ENCODE peak calls at places on chromosomes 7 and 10, in five cellular contexts. G, A, W, H and M are unnamed samples.

GRCh38 chr10:132111871-132112341 is 46.2 kb downstream of the JAKMIP3 start:
- DNase-seq in A (no peak), W (no peak), H (peak; percentile 68), G (no peak), M (no peak)

GRCh38 chr7:20288036-20288435 is 42.7 kb upstream of the ITGB8 start:
- DNase-seq in A (peak; percentile 19), W (no peak), H (no peak), G (no peak), M (no peak)

GRCh38 chr7:6385110-6385792 is 62.5 kb downstream of the DAGLB start:
- DNase-seq in H (no peak), A (peak; percentile 89), G (peak; percentile 84), W (no peak), M (peak; percentile 96)

GRCh38 chr10:49093922-49094321 is 21.4 kb downstream of the VSTM4 start:
- DNase-seq in A (no peak), W (no peak), H (no peak), G (no peak), M (no peak)

GRCh38 chr10:117461766-117462423 is 80.7 kb upstream of the EMX2 start:
- DNase-seq in H (peak; percentile 87), A (peak; percentile 72), G (peak; percentile 63), W (no peak), M (no peak)

GRCh38 chr7:3218561-3219225 is 82.4 kb upstream of the SDK1 start:
- DNase-seq in W (peak; percentile 12), H (no peak), G (no peak), A (no peak), M (no peak)

GRCh38 chr7:15288746-15289145 is 273.1 kb downstream of the AGMO start:
- DNase-seq in A (no peak), W (no peak), G (no peak), H (no peak), M (no peak)

GRCh38 chr7:66747385-66748126 is 7.0 kb downstream of the RABGEF1 start:
- DNase-seq in A (no peak), W (peak; percentile 38), H (no peak), G (no peak), M (no peak)

GRCh38 chr10:94424714-94425337 is 22.5 kb downstream of the TBC1D12 start:
- DNase-seq in H (no peak), G (no peak), A (no peak), W (no peak), M (no peak)

GRCh38 chr10:70681731-70682005 is 9.4 kb downstream of the ADAMTS14 start:
- DNase-seq in W (no peak), G (no peak), H (no peak), A (no peak), M (no peak)

GRCh38 chr10:17214486-17214885 is 13.0 kb upstream of the TRDMT1 start:
- DNase-seq in A (no peak), H (no peak), G (no peak), W (no peak), M (peak; percentile 49)

GRCh38 chr10:98249134-98249533 is 18.9 kb downstream of the LOXL4 start:
- DNase-seq in H (no peak), G (no peak), A (no peak), W (no peak), M (no peak)

GRCh38 chr7:157972914-157973313 is 614.7 kb downstream of the PTPRN2 start:
- DNase-seq in A (no peak), W (no peak), H (peak; percentile 7), G (no peak), M (no peak)
- H3K4me3 ChIP-seq in A (no peak overlapping the region), W (no peak overlapping the region), H (no peak overlapping the region), G (no peak overlapping the region), M (no peak overlapping the region)

GRCh38 chr10:5447071-5447470 is 34.7 kb downstream of the NET1 start:
- DNase-seq in G (no peak), A (no peak), W (no peak), H (no peak), M (peak; percentile 64)
- H3K9ac ChIP-seq in G (peak overlapping the region; percentile 90), A (peak overlapping the region; percentile 44), W (no peak overlapping the region), H (peak overlapping the region; percentile 89), M (peak overlapping the region; percentile 93)

GRCh38 chr7:71687831-71688599 is 556.1 kb downstream of the GALNT17 start:
- DNase-seq in A (no peak), H (no peak), G (no peak), W (no peak), M (no peak)

GRCh38 chr7:71679480-71679879 is 547.5 kb downstream of the GALNT17 start:
- DNase-seq in A (no peak), W (no peak), H (no peak), G (no peak), M (no peak)

GRCh38 chr7:71682181-71682580 is 550.2 kb downstream of the GALNT17 start:
- DNase-seq in G (no peak), W (no peak), A (peak; percentile 71), H (no peak), M (no peak)

GRCh38 chr7:71683382-71683781 is 551.4 kb downstream of the GALNT17 start:
- DNase-seq in H (no peak), A (peak; percentile 53), G (no peak), W (no peak), M (no peak)

GRCh38 chr7:71682841-71683341 is 550.9 kb downstream of the GALNT17 start:
- DNase-seq in A (peak; percentile 95), H (peak; percentile 78), G (no peak), W (peak; percentile 90), M (no peak)
- H3K4me3 ChIP-seq in A (no peak overlapping the region), H (no peak overlapping the region), G (no peak overlapping the region), W (no peak overlapping the region), M (no peak overlapping the region)

GRCh38 chr10:99328579-99329237 is 448 bp upstream of the CNNM1 start:
- DNase-seq in W (no peak), G (no peak), A (peak; percentile 35), H (no peak), M (peak; percentile 13)
- H3K9ac ChIP-seq in W (no peak overlapping the region), G (no peak overlapping the region), A (peak overlapping the region; percentile 24), H (no peak overlapping the region), M (no peak overlapping the region)

GRCh38 chr7:18513343-18513742 is 17.8 kb downstream of the HDAC9 start:
- DNase-seq in H (no peak), G (no peak), A (peak; percentile 50), W (no peak), M (no peak)

GRCh38 chr7:18511351-18511750 is 15.8 kb downstream of the HDAC9 start:
- DNase-seq in A (no peak), G (no peak), W (no peak), H (no peak), M (no peak)

GRCh38 chr7:18518555-18518954 is 23.0 kb downstream of the HDAC9 start:
- DNase-seq in H (no peak), G (no peak), W (no peak), A (no peak), M (no peak)

GRCh38 chr7:18509491-18509890 is 13.9 kb downstream of the HDAC9 start:
- DNase-seq in G (no peak), W (no peak), H (no peak), A (no peak), M (peak; percentile 22)

DNA sequence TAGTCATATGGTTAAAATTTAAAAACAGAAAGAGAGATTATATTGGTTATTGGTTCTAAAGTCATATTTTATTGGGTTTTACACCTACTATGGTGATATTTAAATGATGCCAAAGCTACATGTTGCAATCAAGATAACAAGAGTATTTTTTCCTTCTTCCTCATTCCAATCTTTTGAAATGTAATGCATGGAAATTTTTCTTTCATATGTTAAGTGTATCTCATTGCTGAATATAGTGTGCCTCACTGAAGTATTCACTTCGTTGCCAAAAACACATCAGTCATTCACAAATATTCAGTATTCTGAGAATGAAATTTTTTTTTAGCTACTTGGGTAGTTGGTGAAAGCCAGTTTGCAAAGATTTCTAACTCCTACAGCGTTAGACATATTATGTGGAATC is 19.5 kb downstream of the HDAC9 start:
- DNase-seq in G (no peak), A (no peak), H (no peak), W (no peak), M (peak; percentile 81)
- H3K4me3 ChIP-seq in G (no peak overlapping the region), A (no peak overlapping the region), H (no peak overlapping the region), W (no peak overlapping the region), M (peak overlapping the region; percentile 26)